ENCODE peak calls at places on chromosome 13, in seven cellular contexts. B is HFFc6, J is choroid plexus epithelial cell, U is Calu3, D is osteoblast, L is GM12865, K is DND-41. C is an unnamed sample.

GRCh38 chr13:95756072-95756471 is 79.1 kb downstream of the DNAJC3 start:
- DNase-seq in B (no peak), U (no peak), D (no peak), K (no peak), J (peak; percentile 22), L (no peak), C (no peak)

GRCh38 chr13:22800726-22801401 is 379.9 kb upstream of the SGCG start:
- DNase-seq in B (peak; percentile 0), J (no peak), L (peak; percentile 10), D (no peak), U (no peak), K (no peak), C (no peak)

GRCh38 chr13:74206061-74206561 is 71.9 kb upstream of the KLF12 start:
- DNase-seq in K (no peak), B (peak; percentile 69), J (peak; percentile 82), D (no peak), U (no peak), L (no peak), C (no peak)

GRCh38 chr13:55963934-55964333 is 1176.8 kb upstream of the PRR20A start:
- DNase-seq in D (no peak), B (no peak), J (no peak), K (no peak), L (no peak), U (no peak), C (no peak)

GRCh38 chr13:89380101-89380500 is 1708.9 kb downstream of the SLITRK5 start:
- DNase-seq in L (peak; percentile 4), J (peak; percentile 13), B (no peak), U (peak; percentile 45), D (no peak), K (no peak), C (no peak)

GRCh38 chr13:79837741-79838450 is 356.9 kb downstream of the NDFIP2 start:
- DNase-seq in U (no peak), D (peak; percentile 63), B (peak; percentile 74), K (no peak), L (no peak), J (peak; percentile 39), C (no peak)

GRCh38 chr13:33639158-33639557 is 178.8 kb upstream of the RFC3 start:
- DNase-seq in L (no peak), D (no peak), K (no peak), U (no peak), B (peak; percentile 64), J (peak; percentile 89), C (no peak)

GRCh38 chr13:33075996-33076395 is 59.8 kb downstream of the KL start:
- DNase-seq in L (no peak), J (no peak), K (no peak), U (no peak), D (no peak), B (no peak), C (no peak)

GRCh38 chr13:67880916-67881315 is 650.8 kb upstream of the PCDH9 start:
- DNase-seq in L (no peak), D (no peak), U (no peak), B (no peak), K (no peak), J (peak; percentile 0), C (no peak)

GRCh38 chr13:111883571-111884343 is 183.2 kb upstream of the SOX1 start:
- DNase-seq in L (no peak), D (no peak), B (no peak), J (no peak), U (no peak), K (no peak), C (no peak)

GRCh38 chr13:86383151-86383550 is 583.9 kb upstream of the SLITRK6 start:
- DNase-seq in D (no peak), K (no peak), L (no peak), J (no peak), B (no peak), U (no peak), C (no peak)

GRCh38 chr13:61727714-61728275 is 312.1 kb upstream of the PCDH20 start:
- DNase-seq in K (no peak), U (no peak), L (no peak), J (peak; percentile 7), D (no peak), B (no peak), C (no peak)

DNA sequence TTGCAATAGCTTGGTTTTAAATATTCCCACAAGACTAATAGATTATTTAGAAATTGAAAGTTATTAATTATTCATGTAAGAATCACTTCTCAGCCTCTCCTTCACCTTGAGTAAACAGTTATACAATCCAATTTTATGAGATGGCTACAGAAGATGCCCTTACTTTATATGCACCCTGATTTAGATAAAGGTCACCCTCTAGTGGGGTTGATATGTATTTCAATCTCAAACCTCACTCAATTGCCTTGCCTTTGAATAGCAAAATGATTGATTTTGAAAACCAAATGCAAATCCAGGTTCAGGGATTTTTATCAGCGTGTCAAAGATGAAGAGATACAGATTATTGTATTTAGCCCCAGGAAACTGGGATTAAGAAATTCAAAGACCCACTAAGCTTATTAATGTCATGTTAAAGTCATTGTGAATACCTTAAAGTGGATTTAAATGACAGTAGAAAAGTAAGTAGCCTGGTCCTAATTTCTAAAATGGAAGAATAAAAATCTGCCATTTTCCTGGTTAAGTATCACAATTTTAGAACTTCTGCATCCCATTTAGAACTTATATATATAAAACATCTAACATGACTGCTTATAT is 305.1 kb downstream of the ITGBL1 start:
- DNase-seq in J (peak; percentile 79), B (peak; percentile 16), L (peak; percentile 36), K (no peak), U (no peak), D (peak; percentile 26), C (no peak)
- TF ChIP-seq CTCF in J (peak; percentile 66), B (peak; percentile 81), L (peak; percentile 42), K (peak; percentile 71), U (no peak), D (peak; percentile 54), C (peak; percentile 64)

GRCh38 chr13:99157046-99157445 is 43.6 kb upstream of the UBAC2 start:
- DNase-seq in B (no peak), J (no peak), L (no peak), D (no peak), U (no peak), K (no peak), C (no peak)

GRCh38 chr13:99153219-99153618 is 47.4 kb upstream of the UBAC2 start:
- DNase-seq in L (no peak), K (no peak), B (no peak), D (peak; percentile 56), U (no peak), J (peak; percentile 16), C (no peak)

GRCh38 chr13:99154064-99154463 is 46.6 kb upstream of the UBAC2 start:
- DNase-seq in K (no peak), L (peak; percentile 16), J (no peak), D (no peak), U (no peak), B (no peak), C (no peak)

GRCh38 chr13:99158846-99159245 is 41.8 kb upstream of the UBAC2 start:
- DNase-seq in K (no peak), D (no peak), L (no peak), J (no peak), B (no peak), U (no peak), C (no peak)

DNA sequence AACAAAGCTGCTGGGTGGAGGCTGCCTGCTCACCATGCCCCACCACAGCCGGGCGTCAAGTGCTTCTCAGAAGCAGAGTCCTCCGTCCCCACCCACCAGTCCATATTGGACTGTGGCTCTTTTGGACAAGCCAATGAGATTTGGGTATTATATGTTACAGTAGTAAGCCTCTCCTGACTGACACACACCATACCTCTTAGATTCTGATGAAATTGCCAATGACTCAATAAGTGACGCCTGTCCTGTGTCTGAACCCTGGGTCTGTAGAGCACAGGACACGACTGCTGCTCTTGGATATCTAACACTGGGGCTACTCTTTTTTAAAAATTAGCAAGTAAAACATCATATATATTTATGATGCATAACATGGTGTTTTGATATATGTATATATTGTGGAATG is 44.8 kb upstream of the UBAC2 start:
- DNase-seq in K (no peak), B (no peak), J (no peak), D (no peak), U (no peak), L (no peak), C (no peak)
- TF ChIP-seq CTCF in K (no peak), B (no peak), J (no peak), D (no peak), U (no peak), L (no peak), C (no peak)

GRCh38 chr13:28355046-28355821 is 139.7 kb downstream of the FLT1 start:
- DNase-seq in J (no peak), L (no peak), K (no peak), B (no peak), U (no peak), D (no peak), C (peak; percentile 2)

GRCh38 chr13:28357247-28357825 is 137.6 kb downstream of the FLT1 start:
- DNase-seq in K (no peak), J (no peak), B (no peak), U (no peak), L (no peak), D (no peak), C (no peak)

GRCh38 chr13:28357846-28358496 is 137.0 kb downstream of the FLT1 start:
- DNase-seq in J (no peak), U (no peak), D (no peak), B (no peak), K (no peak), L (peak; percentile 31), C (peak; percentile 20)

GRCh38 chr13:28355822-28356371 is 139.0 kb downstream of the FLT1 start:
- DNase-seq in D (peak; percentile 86), U (no peak), J (peak; percentile 75), B (peak; percentile 67), L (no peak), K (peak; percentile 42), C (peak; percentile 38)

DNA sequence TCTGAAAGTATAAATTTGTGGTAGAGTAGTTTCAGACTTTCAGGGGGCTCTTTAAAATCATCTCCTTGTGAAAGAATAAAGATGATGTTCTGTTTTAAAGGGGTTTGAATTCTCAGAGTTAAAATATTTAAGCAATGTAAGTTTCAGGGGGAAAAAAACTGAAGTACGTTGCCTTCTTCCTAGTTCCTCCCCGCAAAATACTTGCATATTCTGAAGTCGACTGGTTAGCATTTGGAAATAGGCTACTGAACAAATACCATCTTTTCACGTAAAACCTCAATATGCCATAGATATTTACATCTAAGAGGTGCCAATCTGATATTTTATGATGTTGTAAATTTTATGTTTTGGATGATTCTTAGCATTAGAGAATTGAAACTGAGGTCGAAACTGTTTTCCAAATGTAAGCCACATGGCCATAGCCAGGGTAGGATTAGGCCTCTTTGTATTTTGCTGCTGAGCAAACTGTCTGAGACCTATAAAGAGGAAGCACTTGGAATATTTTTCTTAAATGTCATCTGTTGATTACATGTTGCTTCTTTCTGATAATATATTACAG is 138.3 kb downstream of the FLT1 start:
- DNase-seq in B (no peak), K (no peak), J (no peak), L (no peak), U (no peak), D (no peak), C (no peak)
- TF ChIP-seq CTCF in B (no peak), K (no peak), J (no peak), L (no peak), U (no peak), D (no peak), C (no peak)

DNA sequence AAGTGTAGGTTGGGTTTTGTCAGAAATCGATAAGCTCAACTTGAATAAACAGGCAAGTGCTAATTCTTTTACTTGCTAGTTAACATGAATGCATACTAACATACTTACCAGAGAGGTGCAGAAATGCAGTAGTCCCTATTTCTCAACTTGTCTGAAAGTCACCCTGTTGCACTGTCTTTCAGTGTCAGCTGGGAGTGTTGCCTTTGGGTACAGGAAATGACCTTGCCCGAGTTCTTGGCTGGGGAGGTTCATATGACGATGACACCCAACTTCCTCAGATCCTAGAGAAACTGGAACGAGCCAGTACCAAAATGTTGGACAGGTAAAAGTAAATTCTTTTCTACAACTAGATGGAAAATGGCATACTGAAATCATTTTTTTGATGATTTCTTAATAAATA is 103.5 kb upstream of the AKAP11 start:
- DNase-seq in B (no peak), D (no peak), K (no peak), U (no peak), J (no peak), L (no peak), C (no peak)
- TF ChIP-seq CTCF in B (no peak), D (no peak), K (no peak), U (no peak), J (no peak), L (no peak), C (no peak)

C was measured in activated CD8-positive, alpha-beta T cell treated with anti-CD3 and anti-CD28 coated beads for 36 hours.